ENCODE peak calls at places on chromosomes 13 and 19, in ten cellular contexts. X is vagina; Y is AML-193; B is activated CD4-positive, CD25-positive, alpha-beta regulatory T cell; Q is NCI-H187 treated with DMSO at 0.1 percent for 48 hours; D is nucleus accumbens; P is left ventricle myocardium inferior; R is Daoy; U is activated CD4-positive, alpha-beta T cell treated with anti-CD3 and anti-CD28 coated beads, Interleukin-2, amount 10 ng/mL, durations not matched to agents 7 days and 5 days; T is left cardiac atrium. S is an unnamed sample.

GRCh38 chr13:49655906-49656305 is 27.6 kb downstream of the ARL11 start:
- DNase-seq in X (no peak), Y (no peak), B (no peak), Q (no peak), D (no peak), P (no peak), R (no peak), U (no peak), T (no peak), S (no peak)

GRCh38 chr13:28582225-28582891 is 76.6 kb upstream of the POMP start:
- DNase-seq in X (no peak), Y (peak; percentile 18), B (no peak), Q (no peak), D (no peak), P (no peak), R (peak; percentile 17), U (no peak), T (no peak), S (no peak)

GRCh38 chr13:49412749-49413148 is 31.1 kb downstream of the CAB39L start:
- DNase-seq in X (no peak), Y (no peak), B (no peak), Q (no peak), D (no peak), P (no peak), R (no peak), U (no peak), T (no peak), S (no peak)

GRCh38 chr19:12723643-12724426 is at the start of gene TNPO2:
- DNase-seq in X (no peak), Y (peak; percentile 54), B (peak; percentile 18), Q (no peak), D (peak; percentile 27), P (peak; percentile 47), R (peak; percentile 85), U (peak; percentile 81), T (peak; percentile 68), S (peak; percentile 71)

GRCh38 chr13:93789058-93789457 is 562.5 kb downstream of the GPC6 start:
- DNase-seq in X (no peak), Y (no peak), B (no peak), Q (no peak), D (no peak), P (no peak), R (no peak), U (no peak), T (no peak), S (no peak)

GRCh38 chr13:102038787-102039186 is 363.1 kb downstream of the FGF14 start:
- DNase-seq in X (no peak), Y (no peak), B (no peak), Q (no peak), D (no peak), P (no peak), R (no peak), U (no peak), T (no peak), S (no peak)

GRCh38 chr13:83449666-83450395 is 432.4 kb downstream of the SLITRK1 start:
- DNase-seq in X (no peak), Y (no peak), B (no peak), Q (no peak), D (no peak), P (no peak), R (no peak), U (no peak), T (no peak), S (no peak)

GRCh38 chr19:33219261-33219812 is 6.3 kb downstream of the SLC7A10 start:
- DNase-seq in X (no peak), Y (no peak), B (no peak), Q (no peak), D (no peak), P (no peak), R (peak; percentile 46), U (no peak), T (no peak), S (no peak)

GRCh38 chr13:110874508-110874960 is 40.3 kb downstream of the ANKRD10 start:
- DNase-seq in X (no peak), Y (peak; percentile 23), B (no peak), Q (peak; percentile 57), D (peak; percentile 61), P (peak; percentile 90), R (peak; percentile 74), U (peak; percentile 32), T (peak; percentile 90), S (peak; percentile 85)

GRCh38 chr13:53854321-53854720 is 825.7 kb downstream of the OLFM4 start:
- DNase-seq in X (no peak), Y (no peak), B (no peak), Q (no peak), D (no peak), P (no peak), R (no peak), U (no peak), T (no peak), S (no peak)

GRCh38 chr19:13098291-13099072 is 4.2 kb downstream of the LYL1 start:
- DNase-seq in X (no peak), Y (peak; percentile 24), B (no peak), Q (no peak), D (no peak), P (no peak), R (no peak), U (no peak), T (peak; percentile 38), S (no peak)